ENCODE peak calls at places on chromosomes 12 and 14, in seven cellular contexts. M, R, F, U, K, Y and P are unnamed samples. For H3K27me3, the result is how much of the 10 kb centered on the place peaks cover.

GRCh38 chr14:23057757-23058653 is 685 bp upstream of the CDH24 start:
- DNase-seq in M (peak), R (peak), F (peak), U (peak), K (peak), Y (peak), P (peak)

GRCh38 chr14:34678306-34678705 is 36.1 kb downstream of the CFL2 start:
- DNase-seq in M (no peak), R (no peak), F (peak), U (no peak), K (no peak), Y (no peak), P (no peak)

GRCh38 chr12:114041136-114041535 is 75.0 kb upstream of the RBM19 start:
- DNase-seq in M (no peak), R (no peak), F (no peak), U (no peak), K (no peak), Y (no peak), P (no peak)

GRCh38 chr12:106645074-106645421 is 62.2 kb downstream of the RFX4 start:
- DNase-seq in M (peak), R (no peak), F (peak), U (no peak), K (no peak), Y (no peak), P (peak)

GRCh38 chr12:115755752-115756140 is 521.7 kb downstream of the MED13L start:
- DNase-seq in M (no peak), R (no peak), F (no peak), U (no peak), K (no peak), Y (no peak), P (no peak)

GRCh38 chr12:57735952-57736742 is 2.4 kb downstream of the AGAP2 start:
- DNase-seq in M (peak), R (peak), F (no peak), U (peak), K (no peak), Y (no peak), P (peak)

GRCh38 chr12:120007272-120007671 is 18.2 kb downstream of the BICDL1 start:
- DNase-seq in M (no peak), R (no peak), F (no peak), U (no peak), K (no peak), Y (no peak), P (no peak)

GRCh38 chr14:35134329-35135123 is 12.2 kb downstream of the PRORP start:
- DNase-seq in M (no peak), R (no peak), F (no peak), U (no peak), K (no peak), Y (no peak), P (no peak)

GRCh38 chr14:94474581-94475031 is 1.4 kb downstream of the SERPINA9 start:
- DNase-seq in M (no peak), R (no peak), F (peak), U (peak), K (no peak), Y (no peak), P (peak)

GRCh38 chr14:64303471-64303917 is 9.3 kb upstream of the ESR2 start:
- DNase-seq in M (no peak), R (no peak), F (peak), U (peak), K (no peak), Y (no peak), P (peak)

GRCh38 chr12:109833307-109834189 is at the start of gene TRPV4:
- DNase-seq in M (peak), R (no peak), F (peak), U (peak), K (no peak), Y (no peak), P (peak)

GRCh38 chr14:95285566-95285965 is 34.1 kb downstream of the CLMN start:
- DNase-seq in M (no peak), R (no peak), F (no peak), U (peak), K (no peak), Y (no peak), P (no peak)

GRCh38 chr14:50000215-50001145 is 107.6 kb downstream of the ARF6 start:
- DNase-seq in M (peak), R (peak), F (peak), U (peak), K (peak), Y (peak), P (peak)

GRCh38 chr14:61608245-61609142 is 86.8 kb upstream of the HIF1A start:
- DNase-seq in M (no peak), R (peak), F (no peak), U (no peak), K (no peak), Y (no peak), P (no peak)

GRCh38 chr12:91355150-91356006 is 172.8 kb upstream of the DCN start:
- DNase-seq in M (peak), R (peak), F (peak), U (peak), K (peak), Y (peak), P (peak)

GRCh38 chr14:80475074-80475473 is 263.8 kb upstream of the DIO2 start:
- DNase-seq in M (no peak), R (no peak), F (no peak), U (no peak), K (no peak), Y (no peak), P (no peak)

GRCh38 chr12:42090899-42091298 is 53.8 kb downstream of the GXYLT1 start:
- DNase-seq in M (no peak), R (no peak), F (peak), U (no peak), K (no peak), Y (no peak), P (no peak)

GRCh38 chr12:31965090-31965489 is 5.9 kb downstream of the RESF1 start:
- DNase-seq in M (no peak), R (no peak), F (peak), U (peak), K (no peak), Y (no peak), P (peak)

GRCh38 chr12:132546647-132547046 is 56.7 kb downstream of the FBRSL1 start:
- DNase-seq in M (no peak), R (no peak), F (peak), U (no peak), K (no peak), Y (no peak), P (peak)

GRCh38 chr12:27123642-27124041 is 41.3 kb upstream of the C12orf71 start:
- DNase-seq in M (no peak), R (no peak), F (peak), U (no peak), K (no peak), Y (no peak), P (no peak)

GRCh38 chr14:57319636-57320035 is 50.9 kb downstream of the AP5M1 start:
- DNase-seq in M (no peak), R (no peak), F (peak), U (no peak), K (no peak), Y (no peak), P (no peak)

GRCh38 chr14:95341564-95341963 is 21.9 kb upstream of the CLMN start:
- DNase-seq in M (no peak), R (no peak), F (no peak), U (no peak), K (no peak), Y (peak), P (no peak)

GRCh38 chr14:71908141-71908540 is 24.1 kb upstream of the RGS6 start:
- DNase-seq in M (no peak), R (no peak), F (no peak), U (no peak), K (no peak), Y (no peak), P (no peak)

GRCh38 chr12:49345840-49346658 is 639 bp upstream of the DNAJC22 start:
- DNase-seq in M (no peak), R (no peak), F (no peak), U (peak), K (no peak), Y (no peak), P (peak)

GRCh38 chr14:104323551-104324175 is 185.3 kb downstream of the KIF26A start:
- DNase-seq in M (no peak), R (no peak), F (no peak), U (peak), K (peak), Y (no peak), P (peak)

GRCh38 chr12:111753144-111753881 is 13.4 kb upstream of the ALDH2 start:
- DNase-seq in M (peak), R (peak), F (peak), U (peak), K (peak), Y (peak), P (peak)

GRCh38 chr12:11648514-11649412 is 711 bp upstream of the ETV6 start:
- DNase-seq in M (peak), R (peak), F (peak), U (peak), K (peak), Y (peak), P (peak)

GRCh38 chr12:110689002-110689600 is at the start of gene HVCN1:
- DNase-seq in M (peak), R (no peak), F (peak), U (peak), K (no peak), Y (peak), P (peak)

GRCh38 chr12:67482751-67483661 is 165.5 kb upstream of the DYRK2 start:
- DNase-seq in M (peak), R (no peak), F (peak), U (no peak), K (no peak), Y (peak), P (no peak)

GRCh38 chr12:104670439-104671406 is 214.0 kb downstream of the CHST11 start:
- DNase-seq in M (no peak), R (no peak), F (no peak), U (peak), K (no peak), Y (no peak), P (no peak)

GRCh38 chr14:103520657-103521437 is 1.8 kb downstream of the CKB start:
- DNase-seq in M (peak), R (peak), F (peak), U (peak), K (peak), Y (peak), P (peak)

GRCh38 chr12:89882051-89882450 is 173.4 kb upstream of the ATP2B1 start:
- DNase-seq in M (no peak), R (no peak), F (no peak), U (no peak), K (no peak), Y (no peak), P (no peak)

GRCh38 chr12:93041416-93041815 is 112.3 kb upstream of the EEA1 start:
- DNase-seq in M (no peak), R (no peak), F (no peak), U (no peak), K (no peak), Y (no peak), P (no peak)
- H3K27me3 ChIP-seq in M (under half), R (under half), F (under half), U (under half), K (under half), Y (under half), P (under half)

GRCh38 chr12:54414191-54414525 is 4.9 kb downstream of the ITGA5 start:
- DNase-seq in M (no peak), R (no peak), F (no peak), U (no peak), K (no peak), Y (no peak), P (no peak)
- H3K4me3 ChIP-seq in M (peak), R (no peak), F (no peak), U (no peak), K (no peak), Y (no peak), P (no peak)

GRCh38 chr14:101368629-101369028 is 192.7 kb upstream of the DIO3 start:
- DNase-seq in M (no peak), R (no peak), F (no peak), U (no peak), K (no peak), Y (no peak), P (peak)
- H3K27me3 ChIP-seq in M (under half), R (under half), F (under half), U (half or more), K (under half), Y (under half), P (under half)

DNA sequence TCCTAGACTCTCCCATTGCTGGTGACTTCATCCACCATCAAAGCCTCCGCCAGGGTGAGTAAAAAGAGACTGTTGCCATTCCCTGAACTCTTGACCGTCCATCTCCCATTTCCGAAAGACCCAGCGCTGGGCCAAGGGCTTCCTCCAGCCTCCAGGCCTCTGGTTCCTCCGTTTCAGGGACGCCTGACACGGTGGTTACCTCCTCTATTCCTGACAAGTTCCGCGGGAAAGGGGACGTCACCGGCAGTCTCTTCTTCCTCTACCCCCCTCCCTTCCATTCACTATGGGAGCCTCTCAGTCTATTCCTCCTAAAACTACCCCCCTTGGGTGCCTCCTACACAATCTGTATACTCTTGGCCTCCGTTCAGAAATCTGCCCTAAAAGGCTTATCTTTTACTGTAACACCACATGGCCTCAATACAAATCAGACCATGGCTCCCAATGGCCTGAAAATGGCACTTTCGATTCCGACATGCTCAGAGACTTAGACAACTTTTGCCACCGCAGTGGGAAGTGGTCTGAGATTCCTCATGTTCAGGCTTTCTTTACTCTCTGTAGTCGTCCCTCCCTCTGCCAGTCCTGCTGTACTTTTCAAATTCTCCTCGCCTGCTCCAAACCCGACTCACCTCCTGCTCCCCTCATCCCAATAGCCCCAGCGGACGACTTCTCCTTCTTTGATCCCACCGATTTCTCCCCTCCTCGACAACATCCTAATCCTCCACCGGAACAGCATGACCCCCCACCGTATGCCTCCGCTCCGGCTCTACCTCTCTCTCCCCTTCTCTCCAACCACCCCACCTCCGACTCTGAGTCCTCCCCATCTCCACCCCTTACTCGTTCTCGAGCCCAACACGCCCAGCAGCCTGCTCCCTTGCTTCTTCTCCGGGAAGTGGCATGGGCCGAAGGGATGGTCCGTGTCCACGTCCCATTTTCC is 70.4 kb downstream of the MOK start:
- DNase-seq in M (no peak), R (peak), F (peak), U (peak), K (no peak), Y (no peak), P (no peak)
- H3K4me3 ChIP-seq in M (peak), R (peak), F (peak), U (no peak), K (no peak), Y (no peak), P (no peak)

DNA sequence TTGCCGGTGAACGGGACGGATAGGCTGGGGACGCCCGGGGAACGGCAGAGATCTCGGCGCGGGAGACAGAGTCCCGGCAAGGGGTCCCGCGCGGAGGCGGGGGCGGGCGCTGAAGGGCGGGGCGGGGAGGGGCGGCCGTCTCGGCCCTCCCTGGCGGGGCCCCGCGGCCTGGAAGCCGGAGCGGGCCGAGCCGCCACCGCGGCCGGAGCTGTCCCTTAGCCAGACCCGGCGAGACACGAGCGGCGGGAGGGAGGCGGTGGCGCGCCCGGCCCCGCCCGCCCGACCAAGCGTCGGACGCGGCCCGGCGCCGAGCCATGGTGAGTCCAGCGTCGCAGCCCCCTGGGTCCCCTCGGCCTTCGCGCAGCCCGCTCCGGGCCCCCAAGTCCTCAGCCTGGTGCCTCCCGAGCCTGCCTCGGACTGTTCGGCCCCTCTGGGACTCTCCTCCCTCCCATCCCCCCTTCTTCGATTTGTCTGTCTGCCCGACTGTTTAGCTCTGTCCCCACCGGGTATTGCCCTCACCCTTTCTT is at the start of gene ARHGEF40:
- DNase-seq in M (peak), R (peak), F (peak), U (peak), K (no peak), Y (peak), P (peak)
- H3K27me3 ChIP-seq in M (under half), R (under half), F (under half), U (under half), K (under half), Y (under half), P (under half)

GRCh38 chr14:96363751-96364336 is 518 bp downstream of the GSKIP start:
- DNase-seq in M (no peak), R (peak), F (peak), U (peak), K (no peak), Y (peak), P (peak)
- H3K4me3 ChIP-seq in M (peak), R (peak), F (peak), U (peak), K (peak), Y (peak), P (peak)